ENCODE peak calls at places on chromosomes 7 and 10, in eight cellular contexts. A, D, E, I, O, V, B and P are unnamed samples.

GRCh38 chr10:132281915-132282666 is 25.7 kb downstream of the STK32C start:
- DNase-seq in A (no peak), D (no peak), E (peak), I (no peak), O (no peak), V (no peak), B (no peak), P (no peak)

GRCh38 chr10:99429521-99430095 is 816 bp downstream of the GOT1 start:
- DNase-seq in A (no peak), D (no peak), E (no peak), I (no peak), O (no peak), V (no peak), B (no peak), P (no peak)

GRCh38 chr7:36967387-36967786 is 243.1 kb upstream of the AOAH start:
- DNase-seq in A (peak), D (peak), E (peak), I (peak), O (no peak), V (peak), B (peak), P (peak)

GRCh38 chr10:49135575-49136313 is 1.9 kb upstream of the FAM170B start:
- DNase-seq in A (peak), D (no peak), E (no peak), I (no peak), O (no peak), V (no peak), B (no peak), P (no peak)

GRCh38 chr10:47169631-47170030 is 130.4 kb upstream of the GDF10 start:
- DNase-seq in A (peak), D (peak), E (no peak), I (no peak), O (no peak), V (no peak), B (no peak), P (no peak)

GRCh38 chr7:36763084-36763807 is 39.0 kb upstream of the AOAH start:
- DNase-seq in A (no peak), D (peak), E (no peak), I (no peak), O (no peak), V (no peak), B (no peak), P (no peak)

GRCh38 chr7:23216021-23216420 is 30.6 kb upstream of the GPNMB start:
- DNase-seq in A (peak), D (no peak), E (no peak), I (no peak), O (no peak), V (peak), B (peak), P (no peak)

GRCh38 chr7:44431091-44431608 is 59.3 kb downstream of the NUDCD3 start:
- DNase-seq in A (no peak), D (no peak), E (no peak), I (peak), O (peak), V (no peak), B (no peak), P (no peak)

GRCh38 chr7:142379445-142379844 is 121.6 kb upstream of the PRSS58 start:
- DNase-seq in A (no peak), D (no peak), E (no peak), I (no peak), O (no peak), V (no peak), B (no peak), P (no peak)

GRCh38 chr7:46844486-46844885 is 737.4 kb downstream of the TNS3 start:
- DNase-seq in A (no peak), D (peak), E (no peak), I (no peak), O (no peak), V (no peak), B (no peak), P (peak)

GRCh38 chr10:84540617-84541288 is 212.4 kb downstream of the CCSER2 start:
- DNase-seq in A (peak), D (peak), E (peak), I (peak), O (peak), V (peak), B (peak), P (peak)

GRCh38 chr7:108660465-108660864 is 90.8 kb downstream of the DNAJB9 start:
- DNase-seq in A (peak), D (peak), E (no peak), I (no peak), O (no peak), V (no peak), B (no peak), P (peak)

GRCh38 chr10:62893036-62893435 is 76.9 kb upstream of the EGR2 start:
- DNase-seq in A (no peak), D (no peak), E (no peak), I (no peak), O (no peak), V (no peak), B (no peak), P (no peak)

GRCh38 chr10:84329094-84329611 is 764 bp downstream of the CCSER2 start:
- DNase-seq in A (peak), D (peak), E (peak), I (peak), O (peak), V (no peak), B (no peak), P (no peak)

GRCh38 chr7:88344956-88345832 is 38.5 kb upstream of the STEAP4 start:
- DNase-seq in A (peak), D (peak), E (no peak), I (peak), O (no peak), V (peak), B (peak), P (peak)

GRCh38 chr7:52091101-52091500 is 774.5 kb upstream of the COBL start:
- DNase-seq in A (no peak), D (no peak), E (no peak), I (no peak), O (no peak), V (no peak), B (no peak), P (no peak)

GRCh38 chr7:52085610-52086009 is 769.0 kb upstream of the COBL start:
- DNase-seq in A (no peak), D (no peak), E (no peak), I (no peak), O (no peak), V (no peak), B (no peak), P (no peak)

GRCh38 chr7:52088008-52088787 is 771.6 kb upstream of the COBL start:
- DNase-seq in A (no peak), D (no peak), E (no peak), I (no peak), O (no peak), V (no peak), B (no peak), P (no peak)
- H3K4me3 ChIP-seq in A (no peak), D (peak), E (no peak), I (no peak), O (no peak), V (peak), B (no peak), P (no peak)

GRCh38 chr10:82477776-82478175 is 602.8 kb downstream of the NRG3 start:
- DNase-seq in A (no peak), D (no peak), E (no peak), I (no peak), O (no peak), V (no peak), B (no peak), P (no peak)
- TF ChIP-seq CTCF in A (no peak), D (no peak), E (no peak), I (no peak), O (no peak), V (no peak), B (no peak), P (no peak)

GRCh38 chr7:107563072-107563760 is 504 bp downstream of the COG5 start:
- DNase-seq in A (no peak), D (no peak), E (no peak), I (peak), O (no peak), V (no peak), B (no peak), P (no peak)

GRCh38 chr7:107559864-107560263 is 3.9 kb downstream of the COG5 start:
- DNase-seq in A (peak), D (peak), E (no peak), I (no peak), O (no peak), V (no peak), B (no peak), P (peak)

GRCh38 chr7:107560898-107561516 is 2.7 kb downstream of the COG5 start:
- DNase-seq in A (no peak), D (no peak), E (no peak), I (no peak), O (no peak), V (no peak), B (no peak), P (no peak)

GRCh38 chr7:107563761-107564552 is at the start of the genes COG5 and DUS4L:
- DNase-seq in A (peak), D (peak), E (peak), I (peak), O (peak), V (peak), B (peak), P (peak)

DNA sequence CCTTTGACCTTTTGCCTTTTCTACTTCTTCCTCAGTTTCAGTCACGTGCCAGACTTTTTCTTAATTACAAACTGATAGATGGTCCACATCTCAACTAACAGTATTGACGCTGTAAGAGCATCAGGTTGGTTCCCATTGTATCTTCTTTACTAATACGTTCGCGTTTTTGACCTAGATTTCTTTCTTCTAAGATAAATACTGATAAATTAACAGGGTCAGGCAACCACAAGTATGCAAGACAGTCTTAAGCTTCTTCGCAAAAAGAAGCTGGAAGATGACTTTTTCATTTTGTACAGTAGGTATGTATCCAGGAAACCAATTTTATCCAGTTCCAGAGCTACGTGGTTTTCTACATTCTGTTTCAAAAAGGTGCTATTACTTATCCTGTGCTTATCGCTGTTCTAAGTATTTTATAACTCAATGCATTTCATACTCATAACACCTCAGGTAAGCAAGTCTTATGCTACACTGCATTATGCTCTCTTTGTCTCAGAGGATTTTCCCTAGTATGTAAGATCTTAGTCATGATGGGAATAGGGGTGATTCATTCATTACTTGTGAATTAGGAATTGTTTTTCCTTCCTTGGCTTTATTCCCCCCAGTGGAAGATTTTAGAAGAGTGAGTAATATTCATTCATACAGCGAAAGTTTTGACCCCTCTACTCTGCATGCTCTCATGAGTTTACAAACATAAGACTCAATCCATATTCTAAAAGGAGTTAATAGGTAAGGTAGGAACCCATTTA is 955 bp downstream of the DUS4L start:
- DNase-seq in A (peak), D (peak), E (no peak), I (no peak), O (no peak), V (no peak), B (no peak), P (peak)
- H3K4me3 ChIP-seq in A (peak), D (peak), E (peak), I (peak), O (peak), V (peak), B (peak), P (peak)

DNA sequence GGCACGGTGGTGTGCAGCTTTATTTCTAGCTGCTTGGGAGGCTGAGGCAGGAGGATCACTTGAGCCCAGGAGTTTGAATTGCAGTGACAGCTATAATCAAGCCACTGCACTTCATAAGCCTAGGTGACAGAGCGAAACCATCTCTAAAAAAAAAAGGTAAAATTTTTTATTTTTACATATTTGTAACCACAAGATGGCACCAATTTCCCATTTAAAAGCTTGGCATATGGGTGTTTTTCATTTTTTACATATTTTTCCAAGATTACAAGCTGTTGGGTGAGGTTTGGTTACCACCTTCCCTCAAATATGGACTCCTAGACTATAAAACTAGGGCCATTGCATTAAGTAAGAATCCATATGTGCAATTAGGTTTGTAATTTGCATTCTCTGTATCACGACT is 129.2 kb upstream of the ACBD5 start:
- DNase-seq in A (peak), D (peak), E (no peak), I (no peak), O (no peak), V (no peak), B (no peak), P (peak)
- TF ChIP-seq CTCF in A (no peak), D (no peak), E (peak), I (peak), O (no peak), V (no peak), B (no peak), P (peak)

DNA sequence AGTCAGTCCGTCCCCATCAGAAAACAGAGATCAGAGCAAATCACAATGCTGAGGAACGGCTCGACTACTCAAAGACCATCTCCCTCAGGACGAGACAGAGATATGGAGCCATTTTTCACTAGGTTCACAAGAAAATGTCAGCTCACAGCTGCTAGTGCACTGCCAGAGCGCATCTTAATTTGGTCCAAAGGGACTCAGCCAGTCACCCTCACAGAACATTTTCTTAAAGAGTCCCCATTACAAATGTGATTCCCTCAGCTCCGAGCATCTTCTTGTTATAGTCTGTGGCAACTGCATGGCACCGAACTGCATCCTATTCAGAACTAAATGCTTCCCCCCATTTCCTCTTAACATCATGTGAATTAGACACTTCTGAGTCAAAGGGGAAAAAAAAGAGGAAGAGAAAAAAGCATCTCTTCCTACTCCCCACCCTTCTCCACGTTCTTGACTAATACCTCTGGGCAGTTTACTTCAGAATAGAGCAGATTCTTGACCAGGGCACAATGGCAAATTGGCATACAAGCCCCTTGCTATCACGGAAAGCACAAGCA is 683.8 kb downstream of the MAGI2 start:
- DNase-seq in A (no peak), D (no peak), E (no peak), I (no peak), O (no peak), V (no peak), B (no peak), P (no peak)
- H3K4me3 ChIP-seq in A (no peak), D (peak), E (no peak), I (no peak), O (no peak), V (peak), B (no peak), P (peak)

GRCh38 chr7:55570218-55570873 is 2.0 kb downstream of the VOPP1 start:
- DNase-seq in A (no peak), D (no peak), E (no peak), I (no peak), O (no peak), V (no peak), B (no peak), P (peak)

GRCh38 chr7:55567495-55568070 is 4.7 kb downstream of the VOPP1 start:
- DNase-seq in A (no peak), D (no peak), E (no peak), I (no peak), O (no peak), V (no peak), B (no peak), P (no peak)

GRCh38 chr7:55569269-55569663 is 3.0 kb downstream of the VOPP1 start:
- DNase-seq in A (no peak), D (no peak), E (no peak), I (no peak), O (no peak), V (no peak), B (no peak), P (no peak)

GRCh38 chr7:55569797-55570196 is 2.5 kb downstream of the VOPP1 start:
- DNase-seq in A (no peak), D (no peak), E (no peak), I (no peak), O (no peak), V (no peak), B (no peak), P (no peak)

DNA sequence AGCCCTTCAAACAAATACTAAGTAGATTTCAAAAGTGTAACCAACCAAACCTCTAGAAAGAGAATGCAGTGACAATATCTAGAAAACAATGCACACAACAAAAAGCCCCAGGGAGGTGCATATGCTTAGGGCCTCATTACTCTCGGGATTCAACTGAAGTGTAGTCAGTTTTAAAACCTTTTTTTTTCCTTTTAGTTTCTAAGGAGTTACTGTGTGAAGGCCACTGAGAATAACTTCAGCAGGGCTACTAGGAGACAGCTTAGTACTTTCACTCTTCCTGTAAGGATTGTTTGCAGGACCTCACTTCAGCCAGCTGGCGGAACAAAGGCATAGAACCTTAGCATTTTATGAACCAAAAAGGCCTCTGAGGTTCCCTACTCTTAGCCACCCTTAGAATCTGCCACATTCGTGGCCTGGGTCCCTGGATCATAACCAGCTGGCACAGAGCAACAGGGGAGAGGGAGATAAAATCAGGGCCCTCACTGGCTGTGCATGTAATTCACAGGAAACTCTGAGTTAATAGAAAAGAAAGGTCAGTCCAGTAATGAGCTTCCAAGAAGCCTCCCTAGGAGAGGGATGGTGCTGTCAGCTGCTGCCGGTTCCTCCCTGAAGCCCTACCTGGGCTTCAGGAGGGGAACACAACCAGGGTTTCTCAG is 3.6 kb downstream of the VOPP1 start:
- DNase-seq in A (peak), D (peak), E (no peak), I (no peak), O (no peak), V (no peak), B (no peak), P (peak)
- TF ChIP-seq CTCF in A (no peak), D (peak), E (no peak), I (no peak), O (no peak), V (no peak), B (no peak), P (peak)